ENCODE peak calls at places on chromosomes 3 and 15, in seven cellular contexts. X, N, R, H, F, J and M are unnamed samples.

GRCh38 chr3:196803891-196804468 is 63.7 kb upstream of the SENP5 start:
- DNase-seq in X (no peak), N (no peak), R (no peak), H (no peak), F (no peak), J (no peak), M (no peak)

GRCh38 chr3:134445631-134446030 is 40.2 kb downstream of the ANAPC13 start:
- DNase-seq in X (peak), N (no peak), R (no peak), H (peak), F (no peak), J (no peak), M (peak)

GRCh38 chr3:40309925-40310635 is 573 bp downstream of the EIF1B start:
- DNase-seq in X (peak), N (peak), R (peak), H (peak), F (peak), J (peak), M (peak)

GRCh38 chr3:51799879-51800757 is 21.1 kb upstream of the IQCF6 start:
- DNase-seq in X (peak), N (peak), R (no peak), H (peak), F (no peak), J (no peak), M (peak)

GRCh38 chr3:6551165-6551564 is 309.8 kb upstream of the GRM7 start:
- DNase-seq in X (no peak), N (peak), R (no peak), H (no peak), F (no peak), J (no peak), M (no peak)

GRCh38 chr3:117526485-117527079 is 817.0 kb downstream of the TUSC7 start:
- DNase-seq in X (peak), N (peak), R (peak), H (peak), F (no peak), J (no peak), M (peak)

GRCh38 chr15:62359416-62359815 is 194.3 kb upstream of the C2CD4B start:
- DNase-seq in X (no peak), N (no peak), R (no peak), H (no peak), F (no peak), J (no peak), M (no peak)

GRCh38 chr3:63351159-63352007 is 73.3 kb downstream of the SYNPR start:
- DNase-seq in X (peak), N (peak), R (no peak), H (peak), F (no peak), J (no peak), M (no peak)

GRCh38 chr3:46903341-46904302 is 26.1 kb downstream of the PTH1R start:
- DNase-seq in X (no peak), N (no peak), R (no peak), H (peak), F (peak), J (no peak), M (no peak)

GRCh38 chr3:133112666-133113065 is 74.5 kb downstream of the TMEM108 start:
- DNase-seq in X (no peak), N (no peak), R (no peak), H (peak), F (no peak), J (no peak), M (no peak)